ENCODE peak calls at places on chromosomes 4 and X, in ten cellular contexts. One of them, this sample, is unnamed.

GRCh38 chr4:2836391-2836859 is 7.2 kb upstream of the ADD1 start:
- DNase-seq in fibroblast of mammary gland: no peak
- DNase-seq in IMR-90: no peak
- DNase-seq in HFF-Myc: no peak
- DNase-seq in neural progenitor cell: no peak
- DNase-seq in dorsolateral prefrontal cortex: no peak
- DNase-seq in SJSA1: no peak
- DNase-seq in GM06990: no peak
- DNase-seq in cardiac muscle cell: no peak
- DNase-seq in coronary artery: no peak
- DNase-seq in this sample: no peak

GRCh38 chr4:5955201-5955821 is 62.4 kb upstream of the CRMP1 start:
- DNase-seq in SJSA1: no peak
- DNase-seq in coronary artery: peak; percentile 33
- DNase-seq in fibroblast of mammary gland: no peak
- DNase-seq in neural progenitor cell: peak; percentile 23
- DNase-seq in dorsolateral prefrontal cortex: no peak
- DNase-seq in GM06990: no peak
- DNase-seq in HFF-Myc: no peak
- DNase-seq in cardiac muscle cell: no peak
- DNase-seq in IMR-90: no peak
- DNase-seq in this sample: no peak

GRCh38 chr4:23333556-23333945 is 556.3 kb downstream of the PPARGC1A start:
- DNase-seq in cardiac muscle cell: peak; percentile 56
- DNase-seq in GM06990: no peak
- DNase-seq in HFF-Myc: no peak
- DNase-seq in IMR-90: peak; percentile 6
- DNase-seq in coronary artery: no peak
- DNase-seq in dorsolateral prefrontal cortex: no peak
- DNase-seq in fibroblast of mammary gland: peak; percentile 54
- DNase-seq in SJSA1: no peak
- DNase-seq in neural progenitor cell: no peak
- DNase-seq in this sample: no peak

GRCh38 chrX:120813982-120814381 is 61.7 kb downstream of the CT47B1 start:
- DNase-seq in neural progenitor cell: peak; percentile 51
- DNase-seq in GM06990: no peak
- DNase-seq in dorsolateral prefrontal cortex: no peak
- DNase-seq in HFF-Myc: no peak
- DNase-seq in SJSA1: no peak
- DNase-seq in cardiac muscle cell: no peak
- DNase-seq in coronary artery: no peak
- DNase-seq in IMR-90: no peak
- DNase-seq in fibroblast of mammary gland: no peak
- DNase-seq in this sample: no peak

GRCh38 chr4:69753666-69754065 is 6.8 kb downstream of the SULT1B1 start:
- DNase-seq in HFF-Myc: no peak
- DNase-seq in fibroblast of mammary gland: peak; percentile 66
- DNase-seq in cardiac muscle cell: peak; percentile 48
- DNase-seq in SJSA1: no peak
- DNase-seq in neural progenitor cell: no peak
- DNase-seq in dorsolateral prefrontal cortex: no peak
- DNase-seq in GM06990: no peak
- DNase-seq in coronary artery: no peak
- DNase-seq in IMR-90: peak; percentile 31
- DNase-seq in this sample: no peak

GRCh38 chr4:152045781-152046571 is 285.2 kb upstream of the GATB start:
- DNase-seq in SJSA1: no peak
- DNase-seq in coronary artery: no peak
- DNase-seq in GM06990: peak; percentile 28
- DNase-seq in dorsolateral prefrontal cortex: no peak
- DNase-seq in neural progenitor cell: peak; percentile 94
- DNase-seq in HFF-Myc: no peak
- DNase-seq in IMR-90: no peak
- DNase-seq in cardiac muscle cell: peak; percentile 20
- DNase-seq in fibroblast of mammary gland: no peak
- DNase-seq in this sample: no peak

GRCh38 chrX:25025615-25026014 is 9.8 kb upstream of the ARX start:
- DNase-seq in fibroblast of mammary gland: no peak
- DNase-seq in IMR-90: no peak
- DNase-seq in coronary artery: no peak
- DNase-seq in GM06990: no peak
- DNase-seq in HFF-Myc: no peak
- DNase-seq in SJSA1: no peak
- DNase-seq in dorsolateral prefrontal cortex: no peak
- DNase-seq in cardiac muscle cell: no peak
- DNase-seq in neural progenitor cell: no peak
- DNase-seq in this sample: no peak

GRCh38 chr4:48902266-48902665 is 4.3 kb downstream of the OCIAD2 start:
- DNase-seq in fibroblast of mammary gland: peak; percentile 73
- DNase-seq in GM06990: no peak
- DNase-seq in HFF-Myc: no peak
- DNase-seq in IMR-90: peak; percentile 30
- DNase-seq in neural progenitor cell: no peak
- DNase-seq in dorsolateral prefrontal cortex: no peak
- DNase-seq in SJSA1: no peak
- DNase-seq in coronary artery: no peak
- DNase-seq in cardiac muscle cell: peak; percentile 10
- DNase-seq in this sample: no peak

GRCh38 chrX:70132244-70132643 is 1.0 kb upstream of the IGBP1 start:
- DNase-seq in IMR-90: no peak
- DNase-seq in neural progenitor cell: no peak
- DNase-seq in cardiac muscle cell: no peak
- DNase-seq in HFF-Myc: no peak
- DNase-seq in SJSA1: no peak
- DNase-seq in dorsolateral prefrontal cortex: no peak
- DNase-seq in coronary artery: no peak
- DNase-seq in GM06990: no peak
- DNase-seq in fibroblast of mammary gland: peak; percentile 4
- DNase-seq in this sample: no peak

GRCh38 chr4:11507920-11508319 is 79.2 kb upstream of the HS3ST1 start:
- DNase-seq in IMR-90: no peak
- DNase-seq in cardiac muscle cell: no peak
- DNase-seq in neural progenitor cell: no peak
- DNase-seq in SJSA1: no peak
- DNase-seq in fibroblast of mammary gland: no peak
- DNase-seq in dorsolateral prefrontal cortex: no peak
- DNase-seq in HFF-Myc: no peak
- DNase-seq in coronary artery: no peak
- DNase-seq in GM06990: no peak
- DNase-seq in this sample: no peak

GRCh38 chrX:140709421-140709846 is at the start of gene LINC00632:
- DNase-seq in cardiac muscle cell: no peak
- DNase-seq in GM06990: no peak
- DNase-seq in neural progenitor cell: peak; percentile 51
- DNase-seq in fibroblast of mammary gland: no peak
- DNase-seq in IMR-90: no peak
- DNase-seq in coronary artery: no peak
- DNase-seq in HFF-Myc: no peak
- DNase-seq in dorsolateral prefrontal cortex: no peak
- DNase-seq in SJSA1: no peak
- DNase-seq in this sample: no peak
- H3K4me3 ChIP-seq in cardiac muscle cell: no peak within 1 kb of the TSS
- H3K4me3 ChIP-seq in GM06990: no peak within 1 kb of the TSS
- H3K4me3 ChIP-seq in neural progenitor cell: peak within 1 kb of the TSS; percentile 42
- H3K4me3 ChIP-seq in fibroblast of mammary gland: no peak within 1 kb of the TSS
- H3K4me3 ChIP-seq in IMR-90: no peak within 1 kb of the TSS
- H3K4me3 ChIP-seq in coronary artery: peak within 1 kb of the TSS; percentile 55
- H3K4me3 ChIP-seq in HFF-Myc: no peak within 1 kb of the TSS
- H3K4me3 ChIP-seq in dorsolateral prefrontal cortex: peak within 1 kb of the TSS; percentile 48
- H3K4me3 ChIP-seq in SJSA1: no peak within 1 kb of the TSS
- H3K4me3 ChIP-seq in this sample: no peak within 1 kb of the TSS

GRCh38 chrX:78659955-78660354 is 827 bp upstream of the RTL3 start:
- DNase-seq in coronary artery: no peak
- DNase-seq in SJSA1: no peak
- DNase-seq in GM06990: no peak
- DNase-seq in cardiac muscle cell: no peak
- DNase-seq in IMR-90: no peak
- DNase-seq in neural progenitor cell: no peak
- DNase-seq in HFF-Myc: no peak
- DNase-seq in dorsolateral prefrontal cortex: no peak
- DNase-seq in fibroblast of mammary gland: no peak
- DNase-seq in this sample: no peak

GRCh38 chrX:78652971-78653822 is 5.9 kb downstream of the RTL3 start:
- DNase-seq in neural progenitor cell: no peak
- DNase-seq in cardiac muscle cell: peak; percentile 84
- DNase-seq in IMR-90: peak; percentile 85
- DNase-seq in SJSA1: peak; percentile 66
- DNase-seq in GM06990: peak; percentile 31
- DNase-seq in fibroblast of mammary gland: peak; percentile 84
- DNase-seq in HFF-Myc: peak; percentile 61
- DNase-seq in coronary artery: no peak
- DNase-seq in dorsolateral prefrontal cortex: no peak
- DNase-seq in this sample: no peak

GRCh38 chrX:78655642-78656041 is 3.5 kb downstream of the RTL3 start:
- DNase-seq in neural progenitor cell: no peak
- DNase-seq in HFF-Myc: no peak
- DNase-seq in cardiac muscle cell: no peak
- DNase-seq in GM06990: no peak
- DNase-seq in fibroblast of mammary gland: no peak
- DNase-seq in SJSA1: no peak
- DNase-seq in dorsolateral prefrontal cortex: no peak
- DNase-seq in coronary artery: no peak
- DNase-seq in IMR-90: no peak
- DNase-seq in this sample: no peak

DNA sequence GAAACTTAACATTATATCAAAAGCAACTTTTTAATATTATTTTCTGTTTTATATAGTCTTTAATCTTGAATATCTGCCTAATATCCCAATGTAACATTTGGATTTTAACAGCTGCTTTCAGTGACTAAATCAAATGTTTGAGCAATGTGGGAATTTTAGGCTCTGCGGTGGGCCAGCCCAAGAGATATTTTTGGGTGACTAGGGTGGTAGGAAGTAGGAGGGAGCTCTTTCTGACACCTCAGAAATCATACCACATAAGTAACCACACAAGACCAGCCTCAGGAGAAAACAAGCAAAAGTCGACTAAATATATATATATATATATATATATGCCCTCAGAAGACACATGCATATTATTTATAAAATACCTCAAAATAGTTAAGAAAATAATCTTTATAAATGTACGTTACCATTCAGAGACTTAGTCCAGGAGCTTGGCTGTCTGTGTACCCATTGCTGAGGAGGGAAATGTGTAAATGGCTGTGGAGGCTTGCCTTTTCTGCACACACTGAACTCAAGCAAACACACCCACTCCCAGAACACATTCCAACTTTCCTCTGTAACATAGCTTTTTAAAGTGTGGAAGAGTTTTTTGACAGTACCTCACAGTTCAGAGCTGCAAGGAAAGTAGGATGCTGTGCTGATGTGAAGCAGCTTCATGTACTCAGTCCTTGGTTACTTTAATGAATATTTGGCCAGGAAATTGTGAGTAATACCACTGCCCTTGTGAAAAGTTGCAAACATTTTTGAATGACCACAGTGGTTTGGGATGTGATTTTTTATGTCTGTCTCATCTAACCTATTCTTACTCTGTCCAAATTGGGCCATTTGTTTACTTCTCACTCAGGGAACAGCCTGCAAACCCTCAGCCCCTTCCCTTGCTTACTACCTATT is at the start of gene RTL3:
- DNase-seq in coronary artery: no peak
- DNase-seq in dorsolateral prefrontal cortex: no peak
- DNase-seq in SJSA1: no peak
- DNase-seq in HFF-Myc: no peak
- DNase-seq in IMR-90: peak; percentile 78
- DNase-seq in fibroblast of mammary gland: peak; percentile 86
- DNase-seq in GM06990: no peak
- DNase-seq in cardiac muscle cell: peak; percentile 82
- DNase-seq in neural progenitor cell: no peak
- DNase-seq in this sample: no peak
- H3K4me3 ChIP-seq in coronary artery: no peak within 1 kb of the TSS
- H3K4me3 ChIP-seq in dorsolateral prefrontal cortex: no peak within 1 kb of the TSS
- H3K4me3 ChIP-seq in SJSA1: no peak within 1 kb of the TSS
- H3K4me3 ChIP-seq in HFF-Myc: no peak within 1 kb of the TSS
- H3K4me3 ChIP-seq in IMR-90: no peak within 1 kb of the TSS
- H3K4me3 ChIP-seq in fibroblast of mammary gland: no peak within 1 kb of the TSS
- H3K4me3 ChIP-seq in GM06990: no peak within 1 kb of the TSS
- H3K4me3 ChIP-seq in cardiac muscle cell: no peak within 1 kb of the TSS
- H3K4me3 ChIP-seq in neural progenitor cell: no peak within 1 kb of the TSS
- H3K4me3 ChIP-seq in this sample: no peak within 1 kb of the TSS

GRCh38 chr4:127782025-127782274 is 172 bp upstream of the HSPA4L start:
- DNase-seq in SJSA1: peak; percentile 78
- DNase-seq in IMR-90: peak; percentile 81
- DNase-seq in neural progenitor cell: peak; percentile 95
- DNase-seq in cardiac muscle cell: peak; percentile 90
- DNase-seq in fibroblast of mammary gland: peak; percentile 77
- DNase-seq in HFF-Myc: peak; percentile 50
- DNase-seq in GM06990: no peak
- DNase-seq in coronary artery: peak; percentile 90
- DNase-seq in dorsolateral prefrontal cortex: no peak
- DNase-seq in this sample: peak; percentile 40
- H3K4me3 ChIP-seq in SJSA1: peak overlapping the region; percentile 52
- H3K4me3 ChIP-seq in IMR-90: peak overlapping the region; percentile 79
- H3K4me3 ChIP-seq in neural progenitor cell: peak overlapping the region; percentile 54
- H3K4me3 ChIP-seq in cardiac muscle cell: peak overlapping the region; percentile 55
- H3K4me3 ChIP-seq in fibroblast of mammary gland: peak overlapping the region; percentile 83
- H3K4me3 ChIP-seq in HFF-Myc: peak overlapping the region; percentile 71
- H3K4me3 ChIP-seq in GM06990: peak overlapping the region; percentile 92
- H3K4me3 ChIP-seq in coronary artery: peak overlapping the region; percentile 87
- H3K4me3 ChIP-seq in dorsolateral prefrontal cortex: peak overlapping the region; percentile 68
- H3K4me3 ChIP-seq in this sample: peak overlapping the region; percentile 88

GRCh38 chr4:38753021-38753806 is 29.6 kb downstream of the TLR10 start:
- DNase-seq in dorsolateral prefrontal cortex: no peak
- DNase-seq in cardiac muscle cell: peak; percentile 100
- DNase-seq in fibroblast of mammary gland: peak; percentile 98
- DNase-seq in coronary artery: peak; percentile 92
- DNase-seq in GM06990: no peak
- DNase-seq in neural progenitor cell: peak; percentile 97
- DNase-seq in SJSA1: peak; percentile 81
- DNase-seq in IMR-90: peak; percentile 99
- DNase-seq in HFF-Myc: peak; percentile 90
- DNase-seq in this sample: no peak

GRCh38 chr4:38757945-38758344 is 24.8 kb downstream of the TLR10 start:
- DNase-seq in IMR-90: no peak
- DNase-seq in dorsolateral prefrontal cortex: no peak
- DNase-seq in HFF-Myc: no peak
- DNase-seq in neural progenitor cell: peak; percentile 15
- DNase-seq in cardiac muscle cell: no peak
- DNase-seq in coronary artery: no peak
- DNase-seq in GM06990: no peak
- DNase-seq in SJSA1: no peak
- DNase-seq in fibroblast of mammary gland: peak; percentile 9
- DNase-seq in this sample: no peak

GRCh38 chr4:38747629-38748028 is 35.2 kb downstream of the TLR10 start:
- DNase-seq in coronary artery: no peak
- DNase-seq in GM06990: no peak
- DNase-seq in dorsolateral prefrontal cortex: no peak
- DNase-seq in IMR-90: no peak
- DNase-seq in HFF-Myc: no peak
- DNase-seq in cardiac muscle cell: no peak
- DNase-seq in SJSA1: no peak
- DNase-seq in fibroblast of mammary gland: no peak
- DNase-seq in neural progenitor cell: no peak
- DNase-seq in this sample: no peak

GRCh38 chr4:38751341-38752043 is 31.3 kb downstream of the TLR10 start:
- DNase-seq in SJSA1: no peak
- DNase-seq in neural progenitor cell: no peak
- DNase-seq in cardiac muscle cell: no peak
- DNase-seq in dorsolateral prefrontal cortex: no peak
- DNase-seq in GM06990: no peak
- DNase-seq in fibroblast of mammary gland: no peak
- DNase-seq in IMR-90: no peak
- DNase-seq in HFF-Myc: no peak
- DNase-seq in coronary artery: no peak
- DNase-seq in this sample: no peak

GRCh38 chr4:38752393-38752961 is 30.3 kb downstream of the TLR10 start:
- DNase-seq in HFF-Myc: no peak
- DNase-seq in cardiac muscle cell: peak; percentile 49
- DNase-seq in fibroblast of mammary gland: peak; percentile 73
- DNase-seq in dorsolateral prefrontal cortex: no peak
- DNase-seq in GM06990: peak; percentile 33
- DNase-seq in coronary artery: no peak
- DNase-seq in SJSA1: no peak
- DNase-seq in neural progenitor cell: peak; percentile 20
- DNase-seq in IMR-90: peak; percentile 66
- DNase-seq in this sample: peak; percentile 61
- H3K4me3 ChIP-seq in HFF-Myc: no peak overlapping the region
- H3K4me3 ChIP-seq in cardiac muscle cell: no peak overlapping the region
- H3K4me3 ChIP-seq in fibroblast of mammary gland: no peak overlapping the region
- H3K4me3 ChIP-seq in dorsolateral prefrontal cortex: no peak overlapping the region
- H3K4me3 ChIP-seq in GM06990: no peak overlapping the region
- H3K4me3 ChIP-seq in coronary artery: peak overlapping the region; percentile 57
- H3K4me3 ChIP-seq in SJSA1: no peak overlapping the region
- H3K4me3 ChIP-seq in neural progenitor cell: no peak overlapping the region
- H3K4me3 ChIP-seq in IMR-90: no peak overlapping the region
- H3K4me3 ChIP-seq in this sample: no peak overlapping the region

This sample was measured in GM12864.